ENCODE peak calls at places on chromosomes 6 and 20, in seven cellular contexts. G, A, X, T, Q, V and R are unnamed samples.

GRCh38 chr20:59808729-59809381 is 124.6 kb downstream of the SYCP2 start:
- DNase-seq in V (no peak), X (no peak), T (no peak), Q (no peak), G (no peak), A (peak), R (no peak)

GRCh38 chr6:107701231-107701630 is 122.9 kb downstream of the SCML4 start:
- DNase-seq in T (no peak), G (no peak), V (no peak), A (no peak), Q (no peak), X (no peak), R (no peak)

GRCh38 chr20:56624786-56625681 is 4.1 kb upstream of the TFAP2C start:
- DNase-seq in T (no peak), A (no peak), G (no peak), V (no peak), Q (peak), X (no peak), R (no peak)

GRCh38 chr20:2304180-2304579 is 8.4 kb downstream of the TGM3 start:
- DNase-seq in Q (no peak), V (no peak), T (no peak), G (no peak), A (no peak), X (no peak), R (no peak)

GRCh38 chr6:31190488-31190887 is 20.0 kb upstream of the POU5F1 start:
- DNase-seq in V (no peak), G (peak), X (no peak), Q (no peak), A (no peak), T (no peak), R (no peak)

GRCh38 chr6:150940951-150941350 is 75.4 kb downstream of the MTHFD1L start:
- DNase-seq in A (no peak), G (no peak), Q (no peak), X (no peak), T (no peak), V (no peak), R (no peak)

GRCh38 chr6:166592818-166593217 is 6.3 kb upstream of the RAMACL start:
- DNase-seq in Q (no peak), V (no peak), T (no peak), X (no peak), G (no peak), A (no peak), R (no peak)

GRCh38 chr6:3233321-3233720 is 5.9 kb upstream of the TUBB2B start:
- DNase-seq in X (no peak), G (no peak), V (no peak), T (no peak), A (no peak), Q (no peak), R (no peak)

GRCh38 chr20:2507464-2507863 is 1.3 kb downstream of the ZNF343 start:
- DNase-seq in A (no peak), T (no peak), G (no peak), Q (no peak), V (no peak), X (no peak), R (no peak)

GRCh38 chr20:38209736-38210405 is 44.8 kb upstream of the TGM2 start:
- DNase-seq in A (no peak), X (no peak), V (no peak), Q (no peak), T (no peak), G (no peak), R (no peak)

GRCh38 chr6:167119680-167120556 is 3.0 kb upstream of the CCR6 start:
- DNase-seq in Q (no peak), G (peak), T (peak), X (peak), V (no peak), A (no peak), R (no peak)